ENCODE peak calls at places on chromosome 6, in four cellular contexts. R is heart left ventricle, K is Panc1, W is pancreas. Z is an unnamed sample.
A peak's percentile ranks its signal among the peaks of the same experiment; 100 is the strongest.

GRCh38 chr6:144689503-144690040 is 404.4 kb downstream of the UTRN start:
- DNase-seq in K (no peak), W (no peak), R (no peak), Z (no peak)

GRCh38 chr6:109010703-109011102 is 83.9 kb downstream of the SESN1 start:
- DNase-seq in K (no peak), W (no peak), R (no peak), Z (no peak)

GRCh38 chr6:170207586-170207985 is 83.3 kb downstream of the DLL1 start:
- DNase-seq in K (no peak), R (no peak), W (no peak), Z (no peak)

GRCh38 chr6:15763827-15764226 is 101.0 kb upstream of the DTNBP1 start:
- DNase-seq in W (peak; percentile 25), R (no peak), K (no peak), Z (no peak)

GRCh38 chr6:4935981-4936680 is 67.7 kb downstream of the RPP40 start:
- DNase-seq in R (no peak), K (no peak), W (no peak), Z (no peak)

GRCh38 chr6:132687306-132687705 is 26.5 kb downstream of the VNN1 start:
- DNase-seq in W (no peak), K (no peak), R (no peak), Z (no peak)

GRCh38 chr6:83443516-83443915 is 12.7 kb upstream of the ME1 start:
- DNase-seq in R (no peak), W (no peak), K (no peak), Z (no peak)

GRCh38 chr6:33586108-33586640 is 6.1 kb upstream of the BAK1 start:
- DNase-seq in R (no peak), K (no peak), W (no peak), Z (no peak)

GRCh38 chr6:123668965-123669591 is 32.3 kb upstream of the TRDN start:
- DNase-seq in W (no peak), R (no peak), K (no peak), Z (no peak)

GRCh38 chr6:43788305-43788704 is 18.3 kb downstream of the VEGFA start:
- DNase-seq in W (no peak), R (no peak), K (no peak), Z (no peak)

GRCh38 chr6:16769986-16770376 is 8.7 kb upstream of the ATXN1 start:
- DNase-seq in W (no peak), R (no peak), K (no peak), Z (no peak)

GRCh38 chr6:159819098-159819497 is 19.0 kb downstream of the PNLDC1 start:
- DNase-seq in K (no peak), R (no peak), W (no peak), Z (no peak)

GRCh38 chr6:77124604-77125003 is 338.7 kb downstream of the HTR1B start:
- DNase-seq in K (no peak), R (no peak), W (no peak), Z (no peak)

GRCh38 chr6:11613858-11614257 is 76.3 kb downstream of the TMEM170B start:
- DNase-seq in W (no peak), K (no peak), R (no peak), Z (no peak)

GRCh38 chr6:14881399-14881798 is 364.5 kb upstream of the JARID2 start:
- DNase-seq in W (no peak), K (no peak), R (no peak), Z (no peak)

GRCh38 chr6:25014806-25015560 is 79.2 kb upstream of the RIPOR2 start:
- DNase-seq in W (no peak), R (no peak), K (no peak), Z (no peak)

GRCh38 chr6:130020106-130020851 is 1.9 kb downstream of the L3MBTL3 start:
- DNase-seq in K (no peak), R (peak; percentile 25), W (peak; percentile 8), Z (peak; percentile 35)

GRCh38 chr6:129598244-129599187 is 111.5 kb downstream of the ARHGAP18 start:
- DNase-seq in R (no peak), K (peak; percentile 63), W (no peak), Z (no peak)

GRCh38 chr6:4564746-4565145 is 211.5 kb upstream of the CDYL start:
- DNase-seq in W (no peak), K (no peak), R (no peak), Z (no peak)

GRCh38 chr6:168043193-168043847 is 35.7 kb downstream of the FRMD1 start:
- DNase-seq in K (no peak), R (no peak), W (no peak), Z (no peak)

GRCh38 chr6:145036848-145037567 is 698.3 kb downstream of the EPM2A start:
- DNase-seq in W (no peak), K (no peak), R (peak; percentile 14), Z (no peak)

GRCh38 chr6:121437861-121438651 is 2.6 kb downstream of the GJA1 start:
- DNase-seq in K (no peak), R (peak; percentile 20), W (peak; percentile 9), Z (no peak)

GRCh38 chr6:36204068-36204753 is 7.7 kb downstream of the BRPF3 start:
- DNase-seq in K (no peak), W (no peak), R (no peak), Z (peak; percentile 57)

GRCh38 chr6:126181173-126181741 is 158.7 kb upstream of the CENPW start:
- DNase-seq in W (no peak), K (no peak), R (no peak), Z (no peak)

GRCh38 chr6:56927538-56928453 is 27.1 kb upstream of the BEND6 start:
- DNase-seq in R (no peak), W (no peak), K (no peak), Z (no peak)

GRCh38 chr6:169452869-169453186 is 199.2 kb upstream of the THBS2 start:
- DNase-seq in K (no peak), W (no peak), R (no peak), Z (no peak)

GRCh38 chr6:40166963-40167362 is 232.7 kb upstream of the MOCS1 start:
- DNase-seq in R (no peak), K (no peak), W (no peak), Z (no peak)

GRCh38 chr6:27495386-27496135 is 22.7 kb upstream of the ZNF184 start:
- DNase-seq in R (peak; percentile 28), W (peak; percentile 27), K (peak; percentile 96), Z (no peak)

GRCh38 chr6:44508646-44509045 is 121.1 kb downstream of the CDC5L start:
- DNase-seq in W (no peak), K (no peak), R (no peak), Z (no peak)

GRCh38 chr6:72382602-72383529 is 239.0 kb upstream of the KCNQ5 start:
- DNase-seq in K (no peak), R (no peak), W (no peak), Z (no peak)

GRCh38 chr6:17705778-17706579 is 746 bp downstream of the NUP153 start:
- DNase-seq in R (peak; percentile 66), W (peak; percentile 57), K (no peak), Z (peak; percentile 86)

GRCh38 chr6:26240981-26241770 is 123.8 kb upstream of the BTN3A2 start:
- DNase-seq in K (no peak), W (no peak), R (no peak), Z (peak; percentile 70)

GRCh38 chr6:26243742-26244141 is 121.3 kb upstream of the BTN3A2 start:
- DNase-seq in K (no peak), W (no peak), R (no peak), Z (no peak)

GRCh38 chr6:26243132-26243531 is 121.9 kb upstream of the BTN3A2 start:
- DNase-seq in R (no peak), W (no peak), K (no peak), Z (no peak)

GRCh38 chr6:26235240-26235730 is 129.7 kb upstream of the BTN3A2 start:
- DNase-seq in K (no peak), W (no peak), R (no peak), Z (no peak)

GRCh38 chr6:26240157-26240980 is 124.6 kb upstream of the BTN3A2 start:
- DNase-seq in R (peak; percentile 81), K (no peak), W (no peak), Z (peak; percentile 67)
- TF ChIP-seq CTCF in R (no peak), K (no peak), W (no peak), Z (no peak)

DNA sequence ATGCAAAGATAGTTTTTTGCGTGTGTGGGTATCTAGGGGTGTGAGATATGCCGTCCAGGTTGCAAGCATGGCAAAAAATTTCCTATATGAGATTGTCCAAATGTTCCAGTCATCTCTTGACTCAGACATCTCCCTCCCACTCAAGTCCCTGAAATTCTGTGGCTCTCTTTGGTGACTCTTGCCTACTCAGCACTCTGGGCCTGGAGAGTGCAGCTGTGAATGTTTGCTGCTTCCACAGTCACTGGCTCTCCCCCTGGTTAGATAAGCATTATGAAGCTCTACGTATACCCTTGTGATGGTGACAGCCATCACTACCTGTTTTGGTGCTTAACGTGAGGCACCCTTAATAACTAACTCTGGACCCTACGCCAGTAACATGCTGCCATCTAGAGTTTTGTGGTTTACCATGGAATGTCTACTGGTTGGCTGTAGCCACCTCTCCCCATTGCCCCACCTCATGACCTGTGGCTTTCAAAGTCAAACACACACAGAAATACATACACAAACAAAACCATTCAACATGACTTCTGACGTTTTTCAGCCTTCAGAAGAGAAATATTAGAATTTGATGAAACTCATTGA is 621.9 kb upstream of the CITED2 start:
- DNase-seq in K (no peak), R (no peak), W (no peak), Z (no peak)
- TF ChIP-seq CTCF in K (peak; percentile 23), R (no peak), W (no peak), Z (no peak)

GRCh38 chr6:41604006-41604405 is 34.3 kb upstream of the MDFI start:
- DNase-seq in K (no peak), W (no peak), R (no peak), Z (no peak)

GRCh38 chr6:41602422-41602743 is 35.9 kb upstream of the MDFI start:
- DNase-seq in K (no peak), R (no peak), W (no peak), Z (no peak)

GRCh38 chr6:41601248-41601549 is 37.1 kb upstream of the MDFI start:
- DNase-seq in R (no peak), K (no peak), W (no peak), Z (no peak)

GRCh38 chr6:41600499-41601247 is 37.6 kb upstream of the MDFI start:
- DNase-seq in K (no peak), W (no peak), R (no peak), Z (no peak)

GRCh38 chr6:41602864-41603608 is 35.2 kb upstream of the MDFI start:
- DNase-seq in K (peak; percentile 70), W (peak; percentile 76), R (peak; percentile 84), Z (peak; percentile 65)
- TF ChIP-seq CTCF in K (peak; percentile 93), W (peak; percentile 70), R (peak; percentile 92), Z (peak; percentile 83)

DNA sequence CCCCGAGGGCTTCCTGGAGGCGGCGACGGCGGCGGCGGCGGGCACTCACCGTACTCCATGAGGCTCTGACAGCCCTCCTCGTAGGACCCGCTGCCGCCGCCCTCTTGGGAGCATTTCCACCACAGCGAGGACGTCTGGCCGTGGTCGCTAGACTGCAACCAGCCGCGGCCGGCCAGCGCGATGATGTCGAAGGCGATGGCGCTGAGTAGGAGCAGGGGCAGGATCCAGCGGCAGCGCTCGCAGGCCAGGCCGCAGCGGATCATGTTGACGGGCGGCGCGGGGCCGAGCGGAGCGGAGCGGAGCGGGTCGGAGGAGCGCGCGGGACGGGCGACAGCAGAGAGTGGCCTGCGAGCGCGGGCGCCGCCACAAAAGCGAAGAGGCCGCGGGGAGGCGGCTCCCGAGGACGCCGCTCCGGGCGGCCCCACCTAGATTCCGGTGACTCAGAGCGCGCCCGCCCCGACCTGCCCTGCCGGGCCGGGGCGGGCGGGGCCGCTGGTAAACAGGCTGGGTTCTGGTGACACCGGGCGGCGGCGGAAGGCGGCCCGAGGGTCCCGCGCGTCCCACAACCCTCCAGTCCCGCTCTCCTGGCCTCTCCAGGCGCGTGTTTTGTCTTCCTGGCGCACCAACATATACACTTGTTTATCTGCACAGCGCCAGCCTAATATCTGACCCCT is at the start of gene PERP:
- DNase-seq in R (peak; percentile 68), W (peak; percentile 75), K (no peak), Z (peak; percentile 55)
- TF ChIP-seq CTCF in R (peak; percentile 8), W (no peak), K (peak; percentile 56), Z (no peak)

GRCh38 chr6:30940361-30941001 is at the start of gene MUCL3:
- DNase-seq in R (no peak), W (no peak), K (no peak), Z (no peak)
- TF ChIP-seq CTCF in R (no peak), W (no peak), K (no peak), Z (no peak)